ENCODE peak calls at places on chromosome 22, in nine cellular contexts. T is IMR-90; W is heart left ventricle; D is spleen; R is fibroblast of lung; K is CD8-positive, alpha-beta T cell; Y is BE2C; I is Peyer's patch; J is pancreas. E is an unnamed sample. For H3K36me3 and H3K9me3, the result is how much of the 10 kb centered on the place peaks cover.

GRCh38 chr22:50104149-50104548 is 14.3 kb downstream of the MOV10L1 start:
- DNase-seq in W (no peak), T (no peak), K (no peak), J (no peak), Y (no peak), D (no peak), I (no peak), R (no peak), E (no peak)

GRCh38 chr22:19942071-19942885 is 660 bp upstream of the TXNRD2 start:
- DNase-seq in Y (no peak), T (peak), J (peak), W (no peak), D (no peak), K (no peak), R (peak), I (no peak), E (peak)

GRCh38 chr22:43088979-43089717 is at the start of gene TTLL1:
- DNase-seq in J (peak), W (peak), K (peak), D (peak), R (peak), T (peak), I (peak), Y (peak), E (peak)

GRCh38 chr22:21842946-21843345 is 24.5 kb downstream of the MAPK1 start:
- DNase-seq in W (no peak), R (no peak), Y (no peak), J (no peak), I (no peak), D (no peak), K (no peak), T (no peak), E (no peak)

GRCh38 chr22:46574993-46575914 is 37.8 kb upstream of the CELSR1 start:
- DNase-seq in W (peak), K (no peak), R (no peak), Y (peak), D (peak), I (peak), J (peak), T (no peak), E (no peak)

GRCh38 chr22:35842954-35843353 is 125.3 kb downstream of the APOL5 start:
- DNase-seq in R (peak), W (peak), I (peak), T (peak), Y (peak), K (no peak), D (no peak), J (no peak), E (peak)

GRCh38 chr22:24067587-24068376 is 56.7 kb downstream of the CABIN1 start:
- DNase-seq in I (peak), Y (no peak), D (no peak), K (no peak), J (no peak), T (no peak), W (no peak), R (no peak), E (no peak)

GRCh38 chr22:26702906-26703830 is 45.8 kb downstream of the MIAT start:
- DNase-seq in K (no peak), I (no peak), R (peak), T (peak), J (no peak), Y (no peak), W (no peak), D (no peak), E (peak)

GRCh38 chr22:40363059-40363458 is 7.3 kb upstream of the SGSM3 start:
- DNase-seq in W (no peak), K (no peak), D (no peak), I (no peak), Y (no peak), T (peak), J (no peak), R (no peak), E (no peak)

DNA sequence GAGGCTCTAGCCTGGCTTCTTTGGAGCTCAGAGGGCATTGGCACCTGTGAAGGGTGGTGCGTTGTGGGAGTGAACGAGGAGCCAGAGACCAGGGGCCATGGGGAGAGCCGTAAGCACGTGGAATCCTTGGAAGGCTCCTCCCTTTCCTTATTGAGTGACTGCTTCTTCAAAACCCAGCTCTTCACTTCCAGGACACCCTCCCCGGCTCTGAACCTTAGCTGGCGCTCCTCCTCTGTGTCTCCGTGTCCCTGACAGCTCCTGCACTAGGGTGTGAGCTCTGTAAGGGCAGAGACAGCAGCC is 26.3 kb downstream of the POLR3H start:
- DNase-seq in D (no peak), Y (no peak), W (no peak), K (no peak), I (no peak), J (no peak), R (no peak), T (no peak), E (no peak)
- H3K36me3 ChIP-seq in D (half or more), Y (under half), W (under half), K (under half), I (half or more), J (under half), R (under half), T (under half), E (under half)

GRCh38 chr22:49084203-49084602 is 743.5 kb downstream of the BRD1 start:
- DNase-seq in R (no peak), T (no peak), Y (no peak), D (peak), W (no peak), J (no peak), K (no peak), I (no peak), E (no peak)
- H3K9me3 ChIP-seq in R (under half), T (half or more), Y (under half), D (under half), W (under half), J (under half), K (under half), I (under half), E (under half)

GRCh38 chr22:49009359-49010063 is 818.2 kb downstream of the BRD1 start:
- DNase-seq in J (no peak), D (peak), R (no peak), K (no peak), W (no peak), Y (no peak), I (no peak), T (no peak), E (no peak)
- H3K36me3 ChIP-seq in J (under half), D (under half), R (under half), K (under half), W (under half), Y (under half), I (under half), T (under half), E (under half)

GRCh38 chr22:48921411-48921903 is 906.2 kb downstream of the BRD1 start:
- DNase-seq in I (no peak), T (no peak), R (no peak), D (no peak), K (no peak), J (no peak), W (no peak), Y (no peak), E (no peak)
- H3K9me3 ChIP-seq in I (under half), T (under half), R (under half), D (under half), K (under half), J (under half), W (under half), Y (under half), E (under half)